ENCODE peak calls at places on chromosomes 16 and 17, in seven cellular contexts. One of them, this sample, is unnamed. For H3K9me3, the result is how much of the 10 kb centered on the place peaks cover.

GRCh38 chr17:3036800-3037199 is 26.6 kb downstream of the OR1D5 start:
- DNase-seq in iPS DF 6.9: no peak
- DNase-seq in effector memory CD4-positive, alpha-beta T cell: no peak
- DNase-seq in ovary: no peak
- DNase-seq in heart right ventricle: no peak
- DNase-seq in left ventricle myocardium inferior: no peak
- DNase-seq in neuronal stem cell: no peak
- DNase-seq in this sample: no peak

GRCh38 chr16:13036600-13036999 is 135.2 kb downstream of the SHISA9 start:
- DNase-seq in neuronal stem cell: peak
- DNase-seq in ovary: no peak
- DNase-seq in effector memory CD4-positive, alpha-beta T cell: no peak
- DNase-seq in iPS DF 6.9: peak
- DNase-seq in left ventricle myocardium inferior: peak
- DNase-seq in heart right ventricle: peak
- DNase-seq in this sample: peak

GRCh38 chr16:71347146-71347545 is 11.4 kb upstream of the CALB2 start:
- DNase-seq in heart right ventricle: no peak
- DNase-seq in iPS DF 6.9: no peak
- DNase-seq in ovary: no peak
- DNase-seq in neuronal stem cell: no peak
- DNase-seq in left ventricle myocardium inferior: no peak
- DNase-seq in effector memory CD4-positive, alpha-beta T cell: no peak
- DNase-seq in this sample: no peak

GRCh38 chr17:2259769-2260536 is 43.6 kb downstream of the SMG6 start:
- DNase-seq in left ventricle myocardium inferior: no peak
- DNase-seq in ovary: no peak
- DNase-seq in effector memory CD4-positive, alpha-beta T cell: peak
- DNase-seq in iPS DF 6.9: no peak
- DNase-seq in heart right ventricle: no peak
- DNase-seq in neuronal stem cell: no peak
- DNase-seq in this sample: peak

GRCh38 chr16:84687715-84688114 is 12.1 kb upstream of the USP10 start:
- DNase-seq in ovary: no peak
- DNase-seq in heart right ventricle: no peak
- DNase-seq in effector memory CD4-positive, alpha-beta T cell: no peak
- DNase-seq in left ventricle myocardium inferior: no peak
- DNase-seq in neuronal stem cell: no peak
- DNase-seq in iPS DF 6.9: no peak
- DNase-seq in this sample: no peak

GRCh38 chr16:71380831-71381230 is 22.3 kb downstream of the CALB2 start:
- DNase-seq in neuronal stem cell: no peak
- DNase-seq in ovary: no peak
- DNase-seq in effector memory CD4-positive, alpha-beta T cell: no peak
- DNase-seq in left ventricle myocardium inferior: no peak
- DNase-seq in iPS DF 6.9: no peak
- DNase-seq in heart right ventricle: no peak
- DNase-seq in this sample: no peak

GRCh38 chr16:53504665-53505064 is 1.7 kb upstream of the AKTIP start:
- DNase-seq in ovary: no peak
- DNase-seq in iPS DF 6.9: no peak
- DNase-seq in effector memory CD4-positive, alpha-beta T cell: no peak
- DNase-seq in neuronal stem cell: no peak
- DNase-seq in heart right ventricle: no peak
- DNase-seq in left ventricle myocardium inferior: no peak
- DNase-seq in this sample: no peak

GRCh38 chr17:67994827-67995567 is 1.3 kb downstream of the C17orf58 start:
- DNase-seq in neuronal stem cell: peak
- DNase-seq in heart right ventricle: no peak
- DNase-seq in effector memory CD4-positive, alpha-beta T cell: no peak
- DNase-seq in iPS DF 6.9: no peak
- DNase-seq in left ventricle myocardium inferior: no peak
- DNase-seq in ovary: no peak
- DNase-seq in this sample: no peak

GRCh38 chr17:4215882-4216411 is 47.8 kb downstream of the ANKFY1 start:
- DNase-seq in ovary: no peak
- DNase-seq in iPS DF 6.9: no peak
- DNase-seq in heart right ventricle: no peak
- DNase-seq in left ventricle myocardium inferior: no peak
- DNase-seq in effector memory CD4-positive, alpha-beta T cell: no peak
- DNase-seq in neuronal stem cell: no peak
- DNase-seq in this sample: no peak

GRCh38 chr16:49664221-49665215 is 191.4 kb downstream of the ZNF423 start:
- DNase-seq in ovary: peak
- DNase-seq in left ventricle myocardium inferior: peak
- DNase-seq in iPS DF 6.9: no peak
- DNase-seq in heart right ventricle: peak
- DNase-seq in effector memory CD4-positive, alpha-beta T cell: no peak
- DNase-seq in neuronal stem cell: no peak
- DNase-seq in this sample: no peak

GRCh38 chr16:85712841-85713240 is 24.1 kb upstream of the GINS2 start:
- DNase-seq in iPS DF 6.9: no peak
- DNase-seq in heart right ventricle: no peak
- DNase-seq in ovary: no peak
- DNase-seq in neuronal stem cell: no peak
- DNase-seq in effector memory CD4-positive, alpha-beta T cell: no peak
- DNase-seq in left ventricle myocardium inferior: no peak
- DNase-seq in this sample: no peak

GRCh38 chr16:820730-821129 is 20.2 kb upstream of the GNG13 start:
- DNase-seq in iPS DF 6.9: no peak
- DNase-seq in effector memory CD4-positive, alpha-beta T cell: no peak
- DNase-seq in left ventricle myocardium inferior: no peak
- DNase-seq in ovary: no peak
- DNase-seq in heart right ventricle: no peak
- DNase-seq in neuronal stem cell: peak
- DNase-seq in this sample: no peak

GRCh38 chr17:56213031-56213430 is 59.8 kb downstream of the ANKFN1 start:
- DNase-seq in left ventricle myocardium inferior: no peak
- DNase-seq in iPS DF 6.9: no peak
- DNase-seq in heart right ventricle: no peak
- DNase-seq in ovary: no peak
- DNase-seq in neuronal stem cell: no peak
- DNase-seq in effector memory CD4-positive, alpha-beta T cell: no peak
- DNase-seq in this sample: no peak

GRCh38 chr17:42067371-42068180 is 17.2 kb upstream of the C17orf113 start:
- DNase-seq in neuronal stem cell: peak
- DNase-seq in iPS DF 6.9: no peak
- DNase-seq in ovary: peak
- DNase-seq in heart right ventricle: peak
- DNase-seq in effector memory CD4-positive, alpha-beta T cell: peak
- DNase-seq in left ventricle myocardium inferior: peak
- DNase-seq in this sample: peak

GRCh38 chr16:50442221-50442620 is 73.4 kb upstream of the BRD7 start:
- DNase-seq in left ventricle myocardium inferior: no peak
- DNase-seq in ovary: no peak
- DNase-seq in effector memory CD4-positive, alpha-beta T cell: no peak
- DNase-seq in heart right ventricle: no peak
- DNase-seq in iPS DF 6.9: no peak
- DNase-seq in neuronal stem cell: no peak
- DNase-seq in this sample: no peak

GRCh38 chr16:89094252-89094901 is 725 bp downstream of the ACSF3 start:
- DNase-seq in iPS DF 6.9: no peak
- DNase-seq in neuronal stem cell: no peak
- DNase-seq in ovary: no peak
- DNase-seq in left ventricle myocardium inferior: no peak
- DNase-seq in effector memory CD4-positive, alpha-beta T cell: no peak
- DNase-seq in heart right ventricle: no peak
- DNase-seq in this sample: no peak

GRCh38 chr16:75931043-75931442 is 204.8 kb upstream of the CPHXL start:
- DNase-seq in heart right ventricle: no peak
- DNase-seq in left ventricle myocardium inferior: no peak
- DNase-seq in neuronal stem cell: no peak
- DNase-seq in iPS DF 6.9: no peak
- DNase-seq in ovary: no peak
- DNase-seq in effector memory CD4-positive, alpha-beta T cell: no peak
- DNase-seq in this sample: no peak

GRCh38 chr16:63702981-63703590 is 1418.8 kb downstream of the CDH11 start:
- DNase-seq in iPS DF 6.9: no peak
- DNase-seq in neuronal stem cell: no peak
- DNase-seq in ovary: no peak
- DNase-seq in effector memory CD4-positive, alpha-beta T cell: no peak
- DNase-seq in heart right ventricle: no peak
- DNase-seq in left ventricle myocardium inferior: no peak
- DNase-seq in this sample: no peak

GRCh38 chr17:80086616-80087015 is 14.8 kb upstream of the GAA start:
- DNase-seq in heart right ventricle: no peak
- DNase-seq in iPS DF 6.9: no peak
- DNase-seq in effector memory CD4-positive, alpha-beta T cell: no peak
- DNase-seq in neuronal stem cell: no peak
- DNase-seq in left ventricle myocardium inferior: no peak
- DNase-seq in ovary: no peak
- DNase-seq in this sample: no peak

GRCh38 chr17:82302498-82302963 is 14.9 kb downstream of the CD7 start:
- DNase-seq in left ventricle myocardium inferior: no peak
- DNase-seq in heart right ventricle: no peak
- DNase-seq in neuronal stem cell: no peak
- DNase-seq in effector memory CD4-positive, alpha-beta T cell: no peak
- DNase-seq in ovary: no peak
- DNase-seq in iPS DF 6.9: no peak
- DNase-seq in this sample: no peak
- H3K27ac ChIP-seq in left ventricle myocardium inferior: no peak
- H3K27ac ChIP-seq in heart right ventricle: peak
- H3K27ac ChIP-seq in neuronal stem cell: no peak
- H3K27ac ChIP-seq in effector memory CD4-positive, alpha-beta T cell: peak
- H3K27ac ChIP-seq in ovary: no peak
- H3K27ac ChIP-seq in iPS DF 6.9: no peak
- H3K27ac ChIP-seq in this sample: peak

GRCh38 chr17:47095268-47095667 is 93.8 kb downstream of the CDC27 start:
- DNase-seq in neuronal stem cell: no peak
- DNase-seq in ovary: no peak
- DNase-seq in iPS DF 6.9: no peak
- DNase-seq in left ventricle myocardium inferior: no peak
- DNase-seq in effector memory CD4-positive, alpha-beta T cell: no peak
- DNase-seq in heart right ventricle: no peak
- DNase-seq in this sample: no peak

GRCh38 chr17:47099987-47100711 is 88.9 kb downstream of the CDC27 start:
- DNase-seq in left ventricle myocardium inferior: peak
- DNase-seq in neuronal stem cell: peak
- DNase-seq in effector memory CD4-positive, alpha-beta T cell: peak
- DNase-seq in ovary: peak
- DNase-seq in heart right ventricle: peak
- DNase-seq in iPS DF 6.9: peak
- DNase-seq in this sample: peak

GRCh38 chr17:47102914-47103313 is 86.2 kb downstream of the CDC27 start:
- DNase-seq in iPS DF 6.9: no peak
- DNase-seq in heart right ventricle: no peak
- DNase-seq in left ventricle myocardium inferior: no peak
- DNase-seq in ovary: no peak
- DNase-seq in effector memory CD4-positive, alpha-beta T cell: no peak
- DNase-seq in neuronal stem cell: no peak
- DNase-seq in this sample: no peak

GRCh38 chr17:47096343-47096742 is 92.8 kb downstream of the CDC27 start:
- DNase-seq in ovary: no peak
- DNase-seq in effector memory CD4-positive, alpha-beta T cell: no peak
- DNase-seq in left ventricle myocardium inferior: no peak
- DNase-seq in heart right ventricle: no peak
- DNase-seq in neuronal stem cell: no peak
- DNase-seq in iPS DF 6.9: no peak
- DNase-seq in this sample: no peak

GRCh38 chr17:47099451-47099986 is 89.6 kb downstream of the CDC27 start:
- DNase-seq in ovary: no peak
- DNase-seq in iPS DF 6.9: no peak
- DNase-seq in heart right ventricle: no peak
- DNase-seq in effector memory CD4-positive, alpha-beta T cell: no peak
- DNase-seq in neuronal stem cell: no peak
- DNase-seq in left ventricle myocardium inferior: no peak
- DNase-seq in this sample: no peak
- H3K9me3 ChIP-seq in ovary: under half
- H3K9me3 ChIP-seq in iPS DF 6.9: under half
- H3K9me3 ChIP-seq in heart right ventricle: under half
- H3K9me3 ChIP-seq in effector memory CD4-positive, alpha-beta T cell: under half
- H3K9me3 ChIP-seq in neuronal stem cell: under half
- H3K9me3 ChIP-seq in left ventricle myocardium inferior: under half
- H3K9me3 ChIP-seq in this sample: under half

GRCh38 chr17:50149099-50149424 is 1.4 kb downstream of the PPP1R9B start:
- DNase-seq in neuronal stem cell: no peak
- DNase-seq in effector memory CD4-positive, alpha-beta T cell: no peak
- DNase-seq in iPS DF 6.9: no peak
- DNase-seq in ovary: no peak
- DNase-seq in left ventricle myocardium inferior: no peak
- DNase-seq in heart right ventricle: no peak
- DNase-seq in this sample: no peak

GRCh38 chr17:50151937-50152547 is 1.6 kb upstream of the PPP1R9B start:
- DNase-seq in iPS DF 6.9: no peak
- DNase-seq in left ventricle myocardium inferior: peak
- DNase-seq in neuronal stem cell: peak
- DNase-seq in effector memory CD4-positive, alpha-beta T cell: no peak
- DNase-seq in heart right ventricle: peak
- DNase-seq in ovary: peak
- DNase-seq in this sample: peak

GRCh38 chr17:50151041-50151936 is 812 bp upstream of the PPP1R9B start:
- DNase-seq in neuronal stem cell: peak
- DNase-seq in effector memory CD4-positive, alpha-beta T cell: peak
- DNase-seq in iPS DF 6.9: no peak
- DNase-seq in left ventricle myocardium inferior: peak
- DNase-seq in ovary: peak
- DNase-seq in heart right ventricle: peak
- DNase-seq in this sample: peak

GRCh38 chr17:50149425-50150353 is 788 bp downstream of the PPP1R9B start:
- DNase-seq in effector memory CD4-positive, alpha-beta T cell: no peak
- DNase-seq in ovary: no peak
- DNase-seq in left ventricle myocardium inferior: peak
- DNase-seq in iPS DF 6.9: no peak
- DNase-seq in neuronal stem cell: no peak
- DNase-seq in heart right ventricle: no peak
- DNase-seq in this sample: peak

DNA sequence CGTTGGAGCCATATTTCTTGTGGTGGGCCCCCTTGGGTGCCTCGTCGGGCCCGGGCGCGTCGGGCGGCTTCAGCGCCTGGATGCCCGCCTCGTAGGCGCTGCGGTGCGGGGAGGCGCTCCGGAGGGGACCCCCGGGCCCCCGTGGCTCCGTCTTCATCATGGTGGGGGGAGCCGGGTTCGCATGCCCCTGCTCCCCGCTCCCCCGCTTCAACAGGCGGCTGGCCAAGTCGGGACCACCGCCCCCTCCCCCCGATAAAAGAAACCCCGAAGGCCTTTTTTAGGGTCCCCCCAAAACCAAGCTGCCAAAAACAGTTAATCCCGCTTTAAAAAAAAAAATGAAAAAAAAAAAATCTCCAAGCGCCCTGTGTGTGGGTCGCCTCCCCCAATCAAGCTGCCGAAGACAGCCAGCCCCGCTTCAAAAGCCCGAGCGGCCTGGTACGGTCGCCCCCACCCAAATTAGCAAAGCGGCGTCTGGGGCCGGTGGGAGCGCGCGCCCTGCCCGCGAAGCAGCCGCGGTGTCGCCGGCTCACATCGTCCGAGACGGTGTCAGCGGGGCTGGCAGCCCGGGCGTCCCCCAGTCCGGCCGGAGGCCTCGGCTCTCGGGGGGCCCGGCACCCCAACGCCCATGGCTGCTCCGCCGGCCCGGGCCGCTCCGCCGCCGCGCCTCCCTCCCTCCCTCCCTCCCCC is at the start of gene PPP1R9B:
- DNase-seq in effector memory CD4-positive, alpha-beta T cell: no peak
- DNase-seq in neuronal stem cell: no peak
- DNase-seq in heart right ventricle: no peak
- DNase-seq in ovary: no peak
- DNase-seq in left ventricle myocardium inferior: no peak
- DNase-seq in iPS DF 6.9: no peak
- DNase-seq in this sample: no peak
- H3K27ac ChIP-seq in effector memory CD4-positive, alpha-beta T cell: peak
- H3K27ac ChIP-seq in neuronal stem cell: peak
- H3K27ac ChIP-seq in heart right ventricle: peak
- H3K27ac ChIP-seq in ovary: peak
- H3K27ac ChIP-seq in left ventricle myocardium inferior: peak
- H3K27ac ChIP-seq in iPS DF 6.9: no peak
- H3K27ac ChIP-seq in this sample: peak

GRCh38 chr16:66706506-66706880 is 9.9 kb upstream of the CMTM4 start:
- DNase-seq in effector memory CD4-positive, alpha-beta T cell: no peak
- DNase-seq in iPS DF 6.9: no peak
- DNase-seq in heart right ventricle: no peak
- DNase-seq in left ventricle myocardium inferior: no peak
- DNase-seq in ovary: no peak
- DNase-seq in neuronal stem cell: no peak
- DNase-seq in this sample: no peak
- H3K9me3 ChIP-seq in effector memory CD4-positive, alpha-beta T cell: under half
- H3K9me3 ChIP-seq in iPS DF 6.9: under half
- H3K9me3 ChIP-seq in heart right ventricle: under half
- H3K9me3 ChIP-seq in left ventricle myocardium inferior: under half
- H3K9me3 ChIP-seq in ovary: under half
- H3K9me3 ChIP-seq in neuronal stem cell: under half
- H3K9me3 ChIP-seq in this sample: under half

This sample was measured in naive thymus-derived CD4-positive, alpha-beta T cell.